ENCODE peak calls at places on chromosomes 5 and 9, in seven cellular contexts. N is right atrium auricular region, L is upper lobe of right lung, Y is testis, E is psoas muscle, J is IMR-90, V is mucosa of descending colon. B is an unnamed sample. For H3K36me3, the result is how much of the 10 kb centered on the place peaks cover.

GRCh38 chr5:92002875-92003274 is 619.8 kb upstream of the ARRDC3 start:
- DNase-seq in Y (no peak), N (no peak), L (no peak), E (no peak), V (no peak), J (peak), B (no peak)

GRCh38 chr5:77015938-77016569 is 14.2 kb upstream of the AGGF1 start:
- DNase-seq in J (peak), E (no peak), V (no peak), N (no peak), Y (no peak), L (no peak), B (no peak)

GRCh38 chr5:151675956-151676712 is 10.6 kb downstream of the SPARC start:
- DNase-seq in J (no peak), L (no peak), E (no peak), Y (no peak), N (no peak), V (no peak), B (no peak)

GRCh38 chr9:114307323-114308250 is 15.3 kb upstream of the ORM1 start:
- DNase-seq in Y (peak), J (peak), E (no peak), N (no peak), L (peak), V (no peak), B (no peak)

GRCh38 chr5:90932052-90932699 is 373.6 kb downstream of the ADGRV1 start:
- DNase-seq in J (peak), Y (peak), N (peak), V (no peak), E (no peak), L (no peak), B (peak)

GRCh38 chr5:54651482-54652076 is 134.0 kb downstream of the SNX18 start:
- DNase-seq in Y (peak), J (peak), V (no peak), E (peak), L (peak), N (peak), B (peak)

GRCh38 chr5:179980767-179981166 is 73.1 kb upstream of the TBC1D9B start:
- DNase-seq in V (no peak), E (no peak), L (no peak), Y (no peak), N (no peak), J (no peak), B (no peak)

GRCh38 chr9:90287567-90288274 is 354.9 kb downstream of the DIRAS2 start:
- DNase-seq in Y (no peak), E (no peak), J (no peak), L (no peak), V (no peak), N (no peak), B (no peak)

GRCh38 chr5:171592076-171592475 is 172.6 kb downstream of the FGF18 start:
- DNase-seq in E (no peak), L (no peak), V (no peak), Y (no peak), J (no peak), N (peak), B (no peak)

GRCh38 chr5:95955996-95956899 is 5.4 kb downstream of the ELL2 start:
- DNase-seq in N (no peak), Y (peak), L (no peak), V (no peak), E (no peak), J (no peak), B (no peak)

DNA sequence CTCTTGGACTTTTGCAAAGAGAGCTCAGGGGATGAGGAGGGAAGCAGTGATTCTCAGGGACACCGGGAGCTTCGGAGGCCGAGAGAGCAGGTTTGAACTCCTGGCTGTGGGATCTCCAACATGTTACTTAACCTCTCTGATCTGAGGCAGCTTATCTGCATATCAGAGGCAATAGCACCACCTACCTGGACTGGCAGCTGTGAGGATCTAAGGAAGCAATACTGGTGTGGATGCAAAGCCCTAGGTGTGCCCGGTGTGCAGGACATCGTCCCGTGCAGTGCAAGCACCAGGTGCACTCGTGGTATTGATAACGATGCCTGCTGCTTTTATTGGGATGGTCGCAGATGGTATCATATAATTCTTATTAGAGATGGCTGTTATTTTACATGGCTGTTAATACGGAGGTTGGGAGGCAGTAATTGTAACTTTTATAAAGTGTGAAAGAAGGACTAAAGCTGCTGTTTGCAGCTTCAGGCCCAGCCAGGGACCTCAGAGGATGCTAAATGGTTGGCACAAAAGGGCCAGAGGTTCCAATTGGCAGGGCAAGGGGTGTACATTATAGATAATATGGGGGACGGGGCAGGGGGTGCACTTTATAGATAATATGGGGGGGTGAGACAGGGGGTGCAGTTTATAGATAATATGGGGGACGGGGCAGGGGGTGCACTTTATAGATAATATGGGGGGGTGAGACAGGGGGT is 14.9 kb downstream of the COL5A1 start:
- DNase-seq in E (no peak), J (no peak), L (peak), N (no peak), Y (no peak), V (peak), B (peak)
- TF ChIP-seq CTCF in E (no peak), J (peak), L (no peak), N (no peak), Y (no peak), V (no peak), B (no peak)

GRCh38 chr9:5778799-5779198 is 54.1 kb downstream of the ERMP1 start:
- DNase-seq in N (no peak), J (no peak), Y (no peak), L (no peak), E (no peak), V (no peak), B (no peak)
- H3K36me3 ChIP-seq in N (under half), J (under half), Y (under half), L (half or more), E (half or more), V (under half), B (under half)

GRCh38 chr5:60489856-60490255 is 210.1 kb downstream of the DEPDC1B start:
- DNase-seq in J (no peak), N (no peak), V (no peak), L (no peak), Y (no peak), E (no peak), B (no peak)
- H3K4me3 ChIP-seq in J (no peak), N (no peak), V (no peak), L (no peak), Y (no peak), E (no peak), B (no peak)

GRCh38 chr5:154940772-154941620 is at the start of gene MRPL22:
- DNase-seq in J (peak), L (peak), V (peak), N (peak), E (peak), Y (peak), B (peak)
- TF ChIP-seq CTCF in J (no peak), L (no peak), V (no peak), N (peak), E (peak), Y (peak), B (no peak)

GRCh38 chr9:132341177-132341840 is 13.5 kb downstream of the SETX start:
- DNase-seq in V (no peak), L (no peak), E (no peak), N (no peak), J (no peak), Y (no peak), B (no peak)
- H3K36me3 ChIP-seq in V (under half), L (half or more), E (half or more), N (half or more), J (half or more), Y (under half), B (half or more)